ENCODE peak calls at places on chromosomes 11 and 22, in four cellular contexts. One of them, this sample, is unnamed.

GRCh38 chr11:57647960-57648776 is 1.5 kb downstream of the YPEL4 start:
- DNase-seq in EL: no peak
- DNase-seq in mucosa of gallbladder: no peak
- DNase-seq in H7: peak
- DNase-seq in this sample: no peak

GRCh38 chr11:105577645-105578044 is 32.2 kb upstream of the GRIA4 start:
- DNase-seq in EL: peak
- DNase-seq in mucosa of gallbladder: no peak
- DNase-seq in H7: no peak
- DNase-seq in this sample: no peak

GRCh38 chr11:87215236-87215635 is 177.5 kb downstream of the TMEM135 start:
- DNase-seq in EL: peak
- DNase-seq in mucosa of gallbladder: no peak
- DNase-seq in H7: no peak
- DNase-seq in this sample: no peak

GRCh38 chr22:39519681-39520053 is 695 bp upstream of the ATF4 start:
- DNase-seq in EL: no peak
- DNase-seq in mucosa of gallbladder: peak
- DNase-seq in H7: peak
- DNase-seq in this sample: no peak

GRCh38 chr11:7564803-7565202 is 51.0 kb downstream of the PPFIBP2 start:
- DNase-seq in EL: peak
- DNase-seq in mucosa of gallbladder: no peak
- DNase-seq in H7: no peak
- DNase-seq in this sample: no peak

GRCh38 chr22:27614291-27615007 is 187.1 kb downstream of the MN1 start:
- DNase-seq in EL: no peak
- DNase-seq in mucosa of gallbladder: no peak
- DNase-seq in H7: peak
- DNase-seq in this sample: no peak

GRCh38 chr22:16789860-16790493 is 35.2 kb downstream of the XKR3 start:
- DNase-seq in EL: no peak
- DNase-seq in mucosa of gallbladder: no peak
- DNase-seq in H7: no peak
- DNase-seq in this sample: no peak

GRCh38 chr11:47010192-47010591 is 73.6 kb downstream of the CSTPP1 start:
- DNase-seq in EL: no peak
- DNase-seq in mucosa of gallbladder: peak
- DNase-seq in H7: no peak
- DNase-seq in this sample: no peak

GRCh38 chr11:100876826-100877545 is 189.9 kb downstream of the ARHGAP42 start:
- DNase-seq in EL: peak
- DNase-seq in mucosa of gallbladder: no peak
- DNase-seq in H7: no peak
- DNase-seq in this sample: no peak

GRCh38 chr11:111946499-111946898 is 9.4 kb downstream of the DIXDC1 start:
- DNase-seq in EL: no peak
- DNase-seq in mucosa of gallbladder: no peak
- DNase-seq in H7: no peak
- DNase-seq in this sample: no peak

GRCh38 chr22:28594784-28595324 is 84.8 kb downstream of the TTC28 start:
- DNase-seq in EL: peak
- DNase-seq in mucosa of gallbladder: no peak
- DNase-seq in H7: peak
- DNase-seq in this sample: peak

GRCh38 chr22:36395061-36395849 is 7.5 kb upstream of the MYH9 start:
- DNase-seq in EL: no peak
- DNase-seq in mucosa of gallbladder: no peak
- DNase-seq in H7: no peak
- DNase-seq in this sample: no peak

GRCh38 chr11:31160504-31161422 is 208.8 kb downstream of the DCDC1 start:
- DNase-seq in EL: no peak
- DNase-seq in mucosa of gallbladder: no peak
- DNase-seq in H7: peak
- DNase-seq in this sample: no peak

GRCh38 chr22:19960491-19961200 is 19.0 kb upstream of the TXNRD2 start:
- DNase-seq in EL: no peak
- DNase-seq in mucosa of gallbladder: no peak
- DNase-seq in H7: no peak
- DNase-seq in this sample: no peak